ENCODE peak calls at places on chromosomes 6 and 20, in nine cellular contexts. One of them, this sample, is unnamed.

GRCh38 chr6:26043389-26044139 is 43.7 kb upstream of the HFE start:
- DNase-seq in right lobe of liver: peak
- DNase-seq in lower lobe of right lung: peak
- DNase-seq in GM12864: peak
- DNase-seq in cardiac muscle cell: peak
- DNase-seq in GM10248: peak
- DNase-seq in spleen: peak
- DNase-seq in mucosa of descending colon: peak
- DNase-seq in PC-3: peak
- DNase-seq in this sample: no peak

GRCh38 chr20:45011108-45011526 is 44.8 kb downstream of the STK4 start:
- DNase-seq in right lobe of liver: no peak
- DNase-seq in lower lobe of right lung: no peak
- DNase-seq in GM12864: no peak
- DNase-seq in cardiac muscle cell: peak
- DNase-seq in GM10248: peak
- DNase-seq in spleen: no peak
- DNase-seq in mucosa of descending colon: no peak
- DNase-seq in PC-3: peak
- DNase-seq in this sample: no peak

GRCh38 chr6:41426888-41427641 is 91.7 kb downstream of the NCR2 start:
- DNase-seq in right lobe of liver: no peak
- DNase-seq in lower lobe of right lung: no peak
- DNase-seq in GM12864: no peak
- DNase-seq in cardiac muscle cell: no peak
- DNase-seq in GM10248: no peak
- DNase-seq in spleen: peak
- DNase-seq in mucosa of descending colon: peak
- DNase-seq in PC-3: no peak
- DNase-seq in this sample: no peak

GRCh38 chr20:22403860-22404608 is 180.3 kb downstream of the FOXA2 start:
- DNase-seq in right lobe of liver: no peak
- DNase-seq in lower lobe of right lung: peak
- DNase-seq in GM12864: no peak
- DNase-seq in cardiac muscle cell: peak
- DNase-seq in GM10248: no peak
- DNase-seq in spleen: no peak
- DNase-seq in mucosa of descending colon: no peak
- DNase-seq in PC-3: peak
- DNase-seq in this sample: no peak

GRCh38 chr20:17822039-17822438 is 122.3 kb downstream of the BANF2 start:
- DNase-seq in right lobe of liver: peak
- DNase-seq in lower lobe of right lung: no peak
- DNase-seq in GM12864: peak
- DNase-seq in cardiac muscle cell: peak
- DNase-seq in GM10248: no peak
- DNase-seq in spleen: no peak
- DNase-seq in mucosa of descending colon: no peak
- DNase-seq in PC-3: peak
- DNase-seq in this sample: no peak

GRCh38 chr20:49724637-49725606 is 11.2 kb upstream of the B4GALT5 start:
- DNase-seq in right lobe of liver: peak
- DNase-seq in lower lobe of right lung: peak
- DNase-seq in GM12864: no peak
- DNase-seq in cardiac muscle cell: peak
- DNase-seq in GM10248: no peak
- DNase-seq in spleen: peak
- DNase-seq in mucosa of descending colon: no peak
- DNase-seq in PC-3: peak
- DNase-seq in this sample: no peak

GRCh38 chr6:142566628-142567396 is 265.0 kb downstream of the ADGRG6 start:
- DNase-seq in right lobe of liver: no peak
- DNase-seq in lower lobe of right lung: no peak
- DNase-seq in GM12864: no peak
- DNase-seq in cardiac muscle cell: peak
- DNase-seq in GM10248: peak
- DNase-seq in spleen: no peak
- DNase-seq in mucosa of descending colon: no peak
- DNase-seq in PC-3: peak
- DNase-seq in this sample: no peak

GRCh38 chr20:51573576-51574243 is 31.2 kb upstream of the NFATC2 start:
- DNase-seq in right lobe of liver: no peak
- DNase-seq in lower lobe of right lung: no peak
- DNase-seq in GM12864: no peak
- DNase-seq in cardiac muscle cell: no peak
- DNase-seq in GM10248: no peak
- DNase-seq in spleen: no peak
- DNase-seq in mucosa of descending colon: no peak
- DNase-seq in PC-3: peak
- DNase-seq in this sample: no peak

GRCh38 chr6:4243237-4243636 is 107.9 kb upstream of the ECI2 start:
- DNase-seq in right lobe of liver: no peak
- DNase-seq in lower lobe of right lung: no peak
- DNase-seq in GM12864: no peak
- DNase-seq in cardiac muscle cell: no peak
- DNase-seq in GM10248: no peak
- DNase-seq in spleen: no peak
- DNase-seq in mucosa of descending colon: no peak
- DNase-seq in PC-3: no peak
- DNase-seq in this sample: no peak

GRCh38 chr6:4242593-4242992 is 107.2 kb upstream of the ECI2 start:
- DNase-seq in right lobe of liver: no peak
- DNase-seq in lower lobe of right lung: no peak
- DNase-seq in GM12864: no peak
- DNase-seq in cardiac muscle cell: no peak
- DNase-seq in GM10248: no peak
- DNase-seq in spleen: no peak
- DNase-seq in mucosa of descending colon: no peak
- DNase-seq in PC-3: no peak
- DNase-seq in this sample: no peak

DNA sequence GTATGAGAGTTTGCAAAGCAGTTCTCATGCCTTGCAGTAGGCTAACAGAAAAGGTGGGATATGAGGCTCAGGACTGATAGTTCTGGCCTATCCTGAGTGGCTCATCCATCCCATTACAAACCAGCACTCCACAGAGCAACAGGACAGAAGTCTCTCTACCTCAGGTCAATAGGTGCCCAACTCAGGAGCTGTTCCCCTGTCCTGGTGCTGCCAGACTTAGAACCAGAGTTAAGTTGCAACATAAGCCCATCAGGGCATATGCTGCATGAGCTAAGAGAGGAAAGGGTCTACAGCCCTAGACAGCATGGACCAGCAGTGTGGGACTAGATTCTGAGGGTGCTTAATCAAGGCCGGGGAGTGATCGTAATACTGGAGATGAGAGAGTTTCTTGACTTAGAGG is 104.8 kb upstream of the ECI2 start:
- DNase-seq in right lobe of liver: no peak
- DNase-seq in lower lobe of right lung: no peak
- DNase-seq in GM12864: no peak
- DNase-seq in cardiac muscle cell: no peak
- DNase-seq in GM10248: no peak
- DNase-seq in spleen: no peak
- DNase-seq in mucosa of descending colon: no peak
- DNase-seq in PC-3: no peak
- DNase-seq in this sample: no peak
- TF ChIP-seq CTCF in right lobe of liver: no peak
- TF ChIP-seq CTCF in lower lobe of right lung: no peak
- TF ChIP-seq CTCF in GM12864: no peak
- TF ChIP-seq CTCF in cardiac muscle cell: no peak
- TF ChIP-seq CTCF in GM10248: no peak
- TF ChIP-seq CTCF in spleen: no peak
- TF ChIP-seq CTCF in mucosa of descending colon: no peak
- TF ChIP-seq CTCF in PC-3: no peak
- TF ChIP-seq CTCF in this sample: no peak

GRCh38 chr6:33202799-33203198 is 1.7 kb upstream of the HSD17B8 start:
- DNase-seq in right lobe of liver: peak
- DNase-seq in lower lobe of right lung: no peak
- DNase-seq in GM12864: no peak
- DNase-seq in cardiac muscle cell: no peak
- DNase-seq in GM10248: no peak
- DNase-seq in spleen: no peak
- DNase-seq in mucosa of descending colon: no peak
- DNase-seq in PC-3: no peak
- DNase-seq in this sample: no peak

GRCh38 chr6:33199687-33200233 is 705 bp downstream of the RXRB start:
- DNase-seq in right lobe of liver: no peak
- DNase-seq in lower lobe of right lung: no peak
- DNase-seq in GM12864: no peak
- DNase-seq in cardiac muscle cell: peak
- DNase-seq in GM10248: peak
- DNase-seq in spleen: peak
- DNase-seq in mucosa of descending colon: no peak
- DNase-seq in PC-3: peak
- DNase-seq in this sample: no peak

GRCh38 chr6:33200234-33201146 is at the start of the genes RXRB and SLC39A7:
- DNase-seq in right lobe of liver: peak
- DNase-seq in lower lobe of right lung: peak
- DNase-seq in GM12864: peak
- DNase-seq in cardiac muscle cell: peak
- DNase-seq in GM10248: peak
- DNase-seq in spleen: peak
- DNase-seq in mucosa of descending colon: peak
- DNase-seq in PC-3: peak
- DNase-seq in this sample: peak

GRCh38 chr6:33201935-33202334 is 1.3 kb downstream of the SLC39A7 start:
- DNase-seq in right lobe of liver: no peak
- DNase-seq in lower lobe of right lung: no peak
- DNase-seq in GM12864: no peak
- DNase-seq in cardiac muscle cell: no peak
- DNase-seq in GM10248: no peak
- DNase-seq in spleen: no peak
- DNase-seq in mucosa of descending colon: no peak
- DNase-seq in PC-3: no peak
- DNase-seq in this sample: no peak

DNA sequence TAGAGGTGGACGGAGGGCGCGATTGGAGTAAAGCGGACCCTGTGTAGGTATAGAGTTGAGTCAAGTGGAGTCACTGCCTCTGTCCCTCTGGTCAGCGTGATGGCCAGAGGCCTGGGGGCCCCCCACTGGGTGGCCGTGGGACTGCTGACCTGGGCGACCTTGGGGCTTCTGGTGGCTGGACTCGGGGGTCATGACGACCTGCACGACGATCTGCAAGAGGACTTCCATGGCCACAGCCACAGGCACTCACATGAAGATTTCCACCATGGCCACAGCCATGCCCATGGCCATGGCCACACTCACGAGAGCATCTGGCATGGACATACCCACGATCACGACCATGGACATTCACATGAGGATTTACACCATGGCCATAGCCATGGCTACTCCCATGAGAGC is 479 bp downstream of the SLC39A7 start:
- DNase-seq in right lobe of liver: no peak
- DNase-seq in lower lobe of right lung: no peak
- DNase-seq in GM12864: no peak
- DNase-seq in cardiac muscle cell: peak
- DNase-seq in GM10248: no peak
- DNase-seq in spleen: peak
- DNase-seq in mucosa of descending colon: peak
- DNase-seq in PC-3: no peak
- DNase-seq in this sample: no peak
- TF ChIP-seq CTCF in right lobe of liver: no peak
- TF ChIP-seq CTCF in lower lobe of right lung: no peak
- TF ChIP-seq CTCF in GM12864: peak
- TF ChIP-seq CTCF in cardiac muscle cell: no peak
- TF ChIP-seq CTCF in GM10248: no peak
- TF ChIP-seq CTCF in spleen: no peak
- TF ChIP-seq CTCF in mucosa of descending colon: no peak
- TF ChIP-seq CTCF in PC-3: no peak
- TF ChIP-seq CTCF in this sample: peak

GRCh38 chr6:149317656-149318571 is at the start of gene TAB2:
- DNase-seq in right lobe of liver: peak
- DNase-seq in lower lobe of right lung: peak
- DNase-seq in GM12864: no peak
- DNase-seq in cardiac muscle cell: peak
- DNase-seq in GM10248: peak
- DNase-seq in spleen: peak
- DNase-seq in mucosa of descending colon: peak
- DNase-seq in PC-3: no peak
- DNase-seq in this sample: no peak

GRCh38 chr6:149318581-149319286 is 1.2 kb downstream of the TAB2 start:
- DNase-seq in right lobe of liver: no peak
- DNase-seq in lower lobe of right lung: no peak
- DNase-seq in GM12864: no peak
- DNase-seq in cardiac muscle cell: peak
- DNase-seq in GM10248: peak
- DNase-seq in spleen: no peak
- DNase-seq in mucosa of descending colon: no peak
- DNase-seq in PC-3: peak
- DNase-seq in this sample: no peak

GRCh38 chr6:149316740-149317655 is 514 bp upstream of the TAB2 start:
- DNase-seq in right lobe of liver: peak
- DNase-seq in lower lobe of right lung: peak
- DNase-seq in GM12864: no peak
- DNase-seq in cardiac muscle cell: peak
- DNase-seq in GM10248: peak
- DNase-seq in spleen: peak
- DNase-seq in mucosa of descending colon: peak
- DNase-seq in PC-3: peak
- DNase-seq in this sample: peak

GRCh38 chr6:149314325-149314724 is 3.2 kb upstream of the TAB2 start:
- DNase-seq in right lobe of liver: no peak
- DNase-seq in lower lobe of right lung: no peak
- DNase-seq in GM12864: no peak
- DNase-seq in cardiac muscle cell: no peak
- DNase-seq in GM10248: no peak
- DNase-seq in spleen: no peak
- DNase-seq in mucosa of descending colon: no peak
- DNase-seq in PC-3: no peak
- DNase-seq in this sample: no peak

DNA sequence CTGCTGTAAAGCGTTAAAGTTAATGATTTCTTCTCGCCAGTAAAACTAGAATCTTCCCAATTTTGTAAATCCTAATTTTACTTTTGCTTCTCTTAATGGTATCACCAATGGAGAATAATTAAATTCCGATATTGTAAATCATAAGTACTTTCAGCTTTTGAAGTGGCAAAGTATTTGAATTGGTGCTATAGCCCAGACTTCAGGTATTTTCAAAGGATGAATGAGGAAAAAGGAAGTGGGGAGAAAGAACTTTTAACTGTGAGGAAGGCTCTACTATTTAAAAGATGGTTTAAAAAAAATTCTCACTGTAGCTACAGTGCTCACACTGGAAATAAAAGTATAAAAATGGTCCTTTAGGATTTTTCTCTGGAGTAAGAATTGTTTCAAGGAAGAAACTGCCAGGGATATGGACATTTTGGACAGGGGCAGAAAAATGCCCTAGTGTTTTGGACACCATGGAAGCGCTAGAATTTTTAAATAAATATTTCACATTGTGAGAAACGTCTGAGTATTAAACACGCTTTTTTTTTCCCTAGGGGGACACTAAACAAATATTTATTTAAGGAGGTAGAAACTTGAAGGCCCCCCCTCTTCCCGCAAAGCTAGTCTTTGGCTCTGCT is 1.3 kb upstream of the TAB2 start:
- DNase-seq in right lobe of liver: no peak
- DNase-seq in lower lobe of right lung: no peak
- DNase-seq in GM12864: no peak
- DNase-seq in cardiac muscle cell: no peak
- DNase-seq in GM10248: no peak
- DNase-seq in spleen: no peak
- DNase-seq in mucosa of descending colon: no peak
- DNase-seq in PC-3: no peak
- DNase-seq in this sample: no peak
- TF ChIP-seq CTCF in right lobe of liver: no peak
- TF ChIP-seq CTCF in lower lobe of right lung: no peak
- TF ChIP-seq CTCF in GM12864: no peak
- TF ChIP-seq CTCF in cardiac muscle cell: no peak
- TF ChIP-seq CTCF in GM10248: no peak
- TF ChIP-seq CTCF in spleen: no peak
- TF ChIP-seq CTCF in mucosa of descending colon: no peak
- TF ChIP-seq CTCF in PC-3: no peak
- TF ChIP-seq CTCF in this sample: no peak

GRCh38 chr6:124389127-124389526 is 573.1 kb upstream of the RNF217 start:
- DNase-seq in right lobe of liver: no peak
- DNase-seq in lower lobe of right lung: no peak
- DNase-seq in GM12864: no peak
- DNase-seq in cardiac muscle cell: no peak
- DNase-seq in GM10248: no peak
- DNase-seq in spleen: no peak
- DNase-seq in mucosa of descending colon: no peak
- DNase-seq in PC-3: no peak
- DNase-seq in this sample: no peak
- TF ChIP-seq CTCF in right lobe of liver: no peak
- TF ChIP-seq CTCF in lower lobe of right lung: no peak
- TF ChIP-seq CTCF in GM12864: no peak
- TF ChIP-seq CTCF in cardiac muscle cell: no peak
- TF ChIP-seq CTCF in GM10248: no peak
- TF ChIP-seq CTCF in spleen: no peak
- TF ChIP-seq CTCF in mucosa of descending colon: no peak
- TF ChIP-seq CTCF in PC-3: no peak
- TF ChIP-seq CTCF in this sample: no peak